ENCODE peak calls at places on chromosomes 4 and X, in seven cellular contexts. One of them, this sample, is unnamed. For H3K4me1, the result is how much of the 10 kb centered on the place peaks cover.

GRCh38 chrX:20309796-20310195 is 43.1 kb upstream of the RPS6KA3 start:
- DNase-seq in SK-N-SH: no peak
- DNase-seq in PC-9: no peak
- DNase-seq in IMR-90: peak
- DNase-seq in fibroblast of lung: peak
- DNase-seq in GM23338: no peak
- DNase-seq in A549: no peak
- DNase-seq in this sample: no peak

GRCh38 chrX:100658936-100659335 is 14.9 kb downstream of the SRPX2 start:
- DNase-seq in A549: no peak
- DNase-seq in IMR-90: no peak
- DNase-seq in GM23338: no peak
- DNase-seq in SK-N-SH: no peak
- DNase-seq in fibroblast of lung: peak
- DNase-seq in PC-9: peak
- DNase-seq in this sample: no peak

GRCh38 chrX:1394731-1395501 is 3.0 kb upstream of the SLC25A6 start:
- DNase-seq in GM23338: no peak
- DNase-seq in IMR-90: no peak
- DNase-seq in A549: no peak
- DNase-seq in SK-N-SH: no peak
- DNase-seq in fibroblast of lung: no peak
- DNase-seq in PC-9: no peak
- DNase-seq in this sample: no peak

GRCh38 chrX:20260885-20261284 is 5.8 kb downstream of the RPS6KA3 start:
- DNase-seq in GM23338: no peak
- DNase-seq in IMR-90: no peak
- DNase-seq in PC-9: no peak
- DNase-seq in SK-N-SH: no peak
- DNase-seq in fibroblast of lung: no peak
- DNase-seq in A549: no peak
- DNase-seq in this sample: no peak

GRCh38 chr4:82618321-82618720 is 56.5 kb upstream of the TMEM150C start:
- DNase-seq in IMR-90: peak
- DNase-seq in A549: no peak
- DNase-seq in fibroblast of lung: peak
- DNase-seq in PC-9: no peak
- DNase-seq in SK-N-SH: peak
- DNase-seq in GM23338: no peak
- DNase-seq in this sample: no peak

GRCh38 chrX:148470324-148470723 is 30.1 kb upstream of the AFF2 start:
- DNase-seq in A549: no peak
- DNase-seq in fibroblast of lung: no peak
- DNase-seq in GM23338: no peak
- DNase-seq in SK-N-SH: no peak
- DNase-seq in IMR-90: no peak
- DNase-seq in PC-9: no peak
- DNase-seq in this sample: no peak

GRCh38 chr4:6298852-6299251 is 29.2 kb downstream of the WFS1 start:
- DNase-seq in A549: no peak
- DNase-seq in SK-N-SH: no peak
- DNase-seq in PC-9: no peak
- DNase-seq in GM23338: no peak
- DNase-seq in IMR-90: no peak
- DNase-seq in fibroblast of lung: no peak
- DNase-seq in this sample: no peak

GRCh38 chrX:11241720-11242119 is 51.5 kb upstream of the AMELX start:
- DNase-seq in SK-N-SH: no peak
- DNase-seq in GM23338: no peak
- DNase-seq in fibroblast of lung: no peak
- DNase-seq in IMR-90: no peak
- DNase-seq in A549: no peak
- DNase-seq in PC-9: no peak
- DNase-seq in this sample: no peak

GRCh38 chr4:22202351-22203343 is 254.1 kb upstream of the KCNIP4 start:
- DNase-seq in PC-9: no peak
- DNase-seq in GM23338: no peak
- DNase-seq in A549: no peak
- DNase-seq in IMR-90: no peak
- DNase-seq in SK-N-SH: no peak
- DNase-seq in fibroblast of lung: no peak
- DNase-seq in this sample: no peak

GRCh38 chr4:160091631-160092030 is 988.8 kb downstream of the RAPGEF2 start:
- DNase-seq in fibroblast of lung: no peak
- DNase-seq in GM23338: no peak
- DNase-seq in SK-N-SH: no peak
- DNase-seq in A549: no peak
- DNase-seq in IMR-90: no peak
- DNase-seq in PC-9: no peak
- DNase-seq in this sample: peak

GRCh38 chr4:76641758-76642157 is 206.7 kb downstream of the SHROOM3 start:
- DNase-seq in A549: no peak
- DNase-seq in fibroblast of lung: no peak
- DNase-seq in SK-N-SH: no peak
- DNase-seq in GM23338: no peak
- DNase-seq in PC-9: no peak
- DNase-seq in IMR-90: no peak
- DNase-seq in this sample: no peak

GRCh38 chr4:76640252-76640925 is 205.4 kb downstream of the SHROOM3 start:
- DNase-seq in SK-N-SH: no peak
- DNase-seq in A549: no peak
- DNase-seq in fibroblast of lung: no peak
- DNase-seq in PC-9: peak
- DNase-seq in IMR-90: no peak
- DNase-seq in GM23338: peak
- DNase-seq in this sample: no peak

GRCh38 chr4:76641351-76641750 is 206.3 kb downstream of the SHROOM3 start:
- DNase-seq in IMR-90: no peak
- DNase-seq in SK-N-SH: no peak
- DNase-seq in GM23338: no peak
- DNase-seq in PC-9: no peak
- DNase-seq in fibroblast of lung: no peak
- DNase-seq in A549: no peak
- DNase-seq in this sample: no peak

GRCh38 chr4:76637704-76638361 is 202.8 kb downstream of the SHROOM3 start:
- DNase-seq in PC-9: peak
- DNase-seq in IMR-90: peak
- DNase-seq in SK-N-SH: no peak
- DNase-seq in GM23338: no peak
- DNase-seq in fibroblast of lung: no peak
- DNase-seq in A549: no peak
- DNase-seq in this sample: no peak

GRCh38 chr4:76639292-76639691 is 204.3 kb downstream of the SHROOM3 start:
- DNase-seq in PC-9: peak
- DNase-seq in IMR-90: peak
- DNase-seq in GM23338: no peak
- DNase-seq in A549: no peak
- DNase-seq in SK-N-SH: no peak
- DNase-seq in fibroblast of lung: no peak
- DNase-seq in this sample: no peak
- H3K4me3 ChIP-seq in PC-9: peak
- H3K4me3 ChIP-seq in IMR-90: no peak
- H3K4me3 ChIP-seq in GM23338: no peak
- H3K4me3 ChIP-seq in A549: no peak
- H3K4me3 ChIP-seq in SK-N-SH: no peak
- H3K4me3 ChIP-seq in fibroblast of lung: no peak
- H3K4me3 ChIP-seq in this sample: peak

GRCh38 chr4:88609387-88609786 is 17.1 kb downstream of the HERC3 start:
- DNase-seq in A549: no peak
- DNase-seq in fibroblast of lung: no peak
- DNase-seq in PC-9: no peak
- DNase-seq in IMR-90: no peak
- DNase-seq in SK-N-SH: no peak
- DNase-seq in GM23338: no peak
- DNase-seq in this sample: no peak
- H3K4me1 ChIP-seq in A549: under half
- H3K4me1 ChIP-seq in fibroblast of lung: under half
- H3K4me1 ChIP-seq in PC-9: under half
- H3K4me1 ChIP-seq in IMR-90: under half
- H3K4me1 ChIP-seq in SK-N-SH: under half
- H3K4me1 ChIP-seq in GM23338: under half
- H3K4me1 ChIP-seq in this sample: half or more

GRCh38 chrX:121307441-121307840 is 260.0 kb downstream of the GLUD2 start:
- DNase-seq in PC-9: no peak
- DNase-seq in GM23338: no peak
- DNase-seq in IMR-90: no peak
- DNase-seq in A549: no peak
- DNase-seq in fibroblast of lung: no peak
- DNase-seq in SK-N-SH: no peak
- DNase-seq in this sample: no peak
- H3K4me2 ChIP-seq in PC-9: no peak
- H3K4me2 ChIP-seq in GM23338: no peak
- H3K4me2 ChIP-seq in IMR-90: no peak
- H3K4me2 ChIP-seq in A549: no peak
- H3K4me2 ChIP-seq in fibroblast of lung: no peak
- H3K4me2 ChIP-seq in SK-N-SH: no peak
- H3K4me2 ChIP-seq in this sample: no peak

GRCh38 chrX:125492439-125492838 is 172.8 kb downstream of the TEX13C start:
- DNase-seq in SK-N-SH: no peak
- DNase-seq in IMR-90: no peak
- DNase-seq in PC-9: no peak
- DNase-seq in A549: no peak
- DNase-seq in GM23338: peak
- DNase-seq in fibroblast of lung: no peak
- DNase-seq in this sample: no peak
- H3K4me3 ChIP-seq in SK-N-SH: no peak
- H3K4me3 ChIP-seq in IMR-90: no peak
- H3K4me3 ChIP-seq in PC-9: no peak
- H3K4me3 ChIP-seq in A549: no peak
- H3K4me3 ChIP-seq in GM23338: no peak
- H3K4me3 ChIP-seq in fibroblast of lung: no peak
- H3K4me3 ChIP-seq in this sample: no peak

DNA sequence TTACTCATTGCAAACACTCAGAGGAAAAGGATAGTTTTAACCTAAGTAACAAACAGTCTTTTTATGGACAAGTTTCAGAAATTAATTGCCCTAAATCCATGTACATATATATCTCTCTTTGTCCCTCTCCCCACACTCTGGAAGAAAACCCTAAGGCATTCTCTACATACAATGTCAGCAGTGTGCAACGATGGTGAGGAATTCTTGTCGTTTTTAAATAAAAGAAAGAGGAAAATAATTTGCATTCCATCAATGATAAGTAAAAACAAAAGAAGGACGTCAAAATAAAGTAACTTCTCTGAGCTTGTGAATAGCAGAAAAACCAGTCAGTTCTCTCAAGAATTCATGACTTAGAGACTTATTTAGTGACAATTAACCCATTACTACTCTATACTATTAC is 550.5 kb upstream of the DIPK2B start:
- DNase-seq in A549: no peak
- DNase-seq in GM23338: no peak
- DNase-seq in fibroblast of lung: no peak
- DNase-seq in SK-N-SH: no peak
- DNase-seq in IMR-90: no peak
- DNase-seq in PC-9: no peak
- DNase-seq in this sample: no peak
- H3K4me1 ChIP-seq in A549: half or more
- H3K4me1 ChIP-seq in GM23338: under half
- H3K4me1 ChIP-seq in fibroblast of lung: under half
- H3K4me1 ChIP-seq in SK-N-SH: half or more
- H3K4me1 ChIP-seq in IMR-90: under half
- H3K4me1 ChIP-seq in PC-9: under half
- H3K4me1 ChIP-seq in this sample: half or more

GRCh38 chrX:29299689-29300088 is 712.4 kb downstream of the IL1RAPL1 start:
- DNase-seq in SK-N-SH: no peak
- DNase-seq in A549: no peak
- DNase-seq in fibroblast of lung: peak
- DNase-seq in IMR-90: no peak
- DNase-seq in GM23338: no peak
- DNase-seq in PC-9: no peak
- DNase-seq in this sample: no peak
- H3K4me2 ChIP-seq in SK-N-SH: no peak
- H3K4me2 ChIP-seq in A549: no peak
- H3K4me2 ChIP-seq in fibroblast of lung: no peak
- H3K4me2 ChIP-seq in IMR-90: no peak
- H3K4me2 ChIP-seq in GM23338: no peak
- H3K4me2 ChIP-seq in PC-9: no peak
- H3K4me2 ChIP-seq in this sample: no peak